ENCODE peak calls at places on chromosomes 5 and 9, in ten cellular contexts. P is CD8-positive, alpha-beta memory T cell; T is epithelial cell of esophagus; V is PC-3; C is aorta; L is cardiac fibroblast; Y is hepatocyte; B is BE2C; K is HAP-1; O is SJSA1. R is an unnamed sample.

GRCh38 chr5:150637245-150638052 is 3.0 kb upstream of the SYNPO start:
- DNase-seq in K (peak), P (no peak), B (no peak), O (peak), V (peak), L (peak), C (peak), T (peak), Y (peak), R (peak)

GRCh38 chr5:141876628-141877477 is 1.4 kb downstream of the PCDH1 start:
- DNase-seq in C (peak), Y (peak), K (no peak), B (no peak), T (peak), P (no peak), V (peak), O (no peak), L (peak), R (no peak)

GRCh38 chr9:80369641-80370040 is 797.9 kb downstream of the TLE4 start:
- DNase-seq in Y (no peak), V (peak), L (peak), K (no peak), T (peak), C (no peak), O (no peak), P (no peak), B (no peak), R (no peak)

GRCh38 chr5:141564216-141564692 is 54.5 kb downstream of the DIAPH1 start:
- DNase-seq in O (peak), C (no peak), T (peak), V (peak), B (peak), L (peak), P (peak), Y (peak), K (peak), R (peak)

GRCh38 chr5:377326-377981 is 55.9 kb downstream of the AHRR start:
- DNase-seq in B (no peak), L (no peak), Y (no peak), O (no peak), T (no peak), C (peak), K (no peak), V (no peak), P (no peak), R (no peak)

GRCh38 chr9:90815183-90815943 is 13.7 kb downstream of the SYK start:
- DNase-seq in K (no peak), V (no peak), Y (no peak), P (peak), B (no peak), C (no peak), T (no peak), L (no peak), O (no peak), R (no peak)

GRCh38 chr5:39447968-39448367 is 23.2 kb upstream of the DAB2 start:
- DNase-seq in C (no peak), L (peak), K (no peak), T (peak), Y (peak), B (no peak), V (peak), P (no peak), O (no peak), R (peak)

GRCh38 chr9:124810513-124811355 is 33.8 kb downstream of the OLFML2A start:
- DNase-seq in T (peak), O (peak), B (no peak), L (peak), V (peak), K (no peak), Y (peak), C (no peak), P (no peak), R (peak)

GRCh38 chr9:115333671-115334070 is 215.7 kb upstream of the TNC start:
- DNase-seq in C (no peak), T (peak), V (peak), K (no peak), Y (no peak), O (no peak), L (no peak), B (no peak), P (no peak), R (no peak)

GRCh38 chr5:41763096-41763495 is 107.1 kb downstream of the OXCT1 start:
- DNase-seq in V (peak), L (peak), C (no peak), Y (no peak), B (no peak), K (no peak), P (no peak), T (no peak), O (peak), R (peak)

GRCh38 chr5:56918054-56918453 is 8.7 kb downstream of the SETD9 start:
- DNase-seq in B (no peak), V (no peak), O (no peak), Y (peak), C (no peak), L (no peak), T (no peak), K (no peak), P (no peak), R (no peak)

GRCh38 chr5:1745190-1745805 is 54.3 kb downstream of the MRPL36 start:
- DNase-seq in B (peak), O (no peak), P (no peak), K (no peak), T (no peak), Y (no peak), V (no peak), C (peak), L (no peak), R (no peak)

GRCh38 chr9:122096620-122097415 is 3.7 kb upstream of the TTLL11 start:
- DNase-seq in T (no peak), V (no peak), Y (no peak), P (no peak), B (no peak), O (no peak), L (no peak), C (no peak), K (no peak), R (no peak)

GRCh38 chr9:122100756-122101155 is 7.6 kb upstream of the TTLL11 start:
- DNase-seq in K (no peak), Y (no peak), T (no peak), B (no peak), O (no peak), L (no peak), P (no peak), C (peak), V (no peak), R (no peak)

GRCh38 chr9:122102156-122102555 is 9.0 kb upstream of the TTLL11 start:
- DNase-seq in O (no peak), Y (no peak), B (no peak), L (no peak), V (no peak), P (no peak), C (peak), T (no peak), K (no peak), R (no peak)

GRCh38 chr9:122097679-122098315 is 4.7 kb upstream of the TTLL11 start:
- DNase-seq in B (no peak), O (no peak), P (no peak), C (no peak), L (no peak), V (no peak), Y (no peak), T (no peak), K (no peak), R (no peak)

DNA sequence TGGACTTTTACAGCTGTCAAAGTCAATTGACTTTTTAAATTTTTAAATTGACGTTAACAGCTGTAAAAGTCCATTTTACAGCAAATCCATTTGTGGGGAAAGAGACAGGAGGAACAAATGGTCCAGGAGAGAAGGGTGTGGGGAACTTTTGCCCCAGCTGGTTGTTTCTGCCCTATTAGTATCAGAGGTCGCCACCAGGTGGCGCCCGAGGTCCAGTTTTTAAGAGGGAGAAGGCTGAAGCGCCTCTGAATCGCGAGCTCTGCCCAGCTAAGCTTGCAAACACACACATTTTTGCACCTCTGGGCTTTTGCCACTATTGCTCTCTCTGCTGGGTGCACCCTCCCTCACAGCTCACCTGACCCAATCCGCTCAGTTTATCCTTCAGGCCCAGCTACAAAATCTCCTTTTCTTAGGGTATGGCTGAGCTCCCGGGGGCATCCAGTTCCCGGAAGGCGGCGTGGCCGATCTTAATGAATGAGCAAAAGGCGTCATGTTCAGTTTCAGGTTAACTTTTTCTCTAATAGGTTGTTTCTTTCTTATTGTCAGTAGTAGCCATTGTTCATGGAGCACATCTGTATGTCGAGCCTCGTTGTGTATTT is 6.3 kb upstream of the TTLL11 start:
- DNase-seq in Y (peak), O (peak), C (peak), K (peak), P (peak), T (peak), V (peak), B (peak), L (peak), R (peak)
- H3K4me3 ChIP-seq in Y (no peak), O (no peak), C (no peak), K (no peak), P (no peak), T (no peak), V (peak), B (peak), L (no peak), R (no peak)

DNA sequence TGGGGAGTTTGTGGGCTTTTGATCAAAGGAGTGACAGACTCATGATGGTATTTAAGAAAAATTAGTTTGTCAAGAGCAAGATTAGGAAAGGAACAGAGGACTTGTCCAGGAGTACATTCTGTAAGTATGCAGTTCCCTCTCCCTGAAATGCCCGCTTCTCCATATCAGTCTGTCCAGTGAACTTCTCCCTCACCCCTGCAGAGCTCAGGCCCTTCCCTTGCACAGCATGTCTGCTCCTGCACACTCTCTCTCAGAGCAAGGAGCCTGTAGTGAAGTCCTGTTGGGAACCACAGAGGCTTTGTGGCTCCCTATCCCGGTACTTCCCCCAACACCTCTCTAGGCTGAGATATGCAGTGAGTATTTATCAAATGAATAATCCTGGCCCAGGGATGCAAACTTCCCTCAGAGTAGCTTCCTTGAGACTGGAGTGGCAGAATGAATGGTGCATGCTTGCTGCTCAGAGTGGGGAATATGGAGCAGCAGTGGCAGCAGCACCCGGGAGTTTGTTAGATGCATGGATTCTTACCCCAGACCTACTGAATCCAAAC is 48.8 kb downstream of the POC5 start:
- DNase-seq in B (no peak), P (no peak), C (no peak), L (no peak), T (no peak), V (no peak), K (no peak), Y (no peak), O (no peak), R (no peak)
- H3K4me3 ChIP-seq in B (peak), P (no peak), C (no peak), L (no peak), T (no peak), V (no peak), K (no peak), Y (no peak), O (no peak), R (no peak)

GRCh38 chr5:144206136-144206535 is 35.5 kb downstream of the KCTD16 start:
- DNase-seq in B (no peak), P (no peak), K (no peak), C (no peak), Y (no peak), V (no peak), O (no peak), L (peak), T (no peak), R (no peak)

GRCh38 chr5:144203750-144204596 is 33.3 kb downstream of the KCTD16 start:
- DNase-seq in C (no peak), T (peak), O (peak), K (peak), B (peak), V (peak), L (peak), Y (peak), P (peak), R (peak)

GRCh38 chr5:144207875-144208444 is 37.3 kb downstream of the KCTD16 start:
- DNase-seq in B (no peak), P (no peak), T (no peak), K (no peak), C (no peak), V (no peak), Y (no peak), L (no peak), O (no peak), R (no peak)

GRCh38 chr5:144205141-144205551 is 34.5 kb downstream of the KCTD16 start:
- DNase-seq in V (peak), K (no peak), T (peak), P (no peak), O (peak), C (peak), Y (peak), B (peak), L (peak), R (peak)

DNA sequence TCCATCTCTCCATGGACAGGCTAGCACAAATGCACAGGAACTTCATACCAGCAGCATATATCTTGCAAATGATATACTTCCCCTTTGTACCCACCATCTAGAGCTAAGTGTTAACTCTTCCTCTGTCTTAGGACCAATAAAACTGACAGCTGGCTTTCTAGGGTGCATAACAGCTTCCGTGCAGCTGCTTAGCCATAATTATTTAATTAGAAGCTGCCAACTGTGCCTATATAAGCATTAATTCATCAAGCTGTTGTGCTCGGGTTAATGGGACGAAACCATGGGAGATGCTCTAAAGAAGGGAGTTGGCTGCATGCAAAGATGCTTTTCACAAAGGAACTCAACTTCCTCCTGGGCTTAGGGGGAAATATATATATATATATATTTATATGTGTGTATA is 38.7 kb downstream of the KCTD16 start:
- DNase-seq in Y (no peak), P (no peak), K (no peak), O (no peak), B (no peak), V (no peak), C (no peak), L (no peak), T (no peak), R (no peak)
- H3K4me3 ChIP-seq in Y (no peak), P (no peak), K (no peak), O (no peak), B (no peak), V (no peak), C (no peak), L (no peak), T (no peak), R (no peak)

GRCh38 chr5:121500262-121500792 is 351.4 kb upstream of the FTMT start:
- DNase-seq in P (no peak), B (no peak), L (no peak), V (no peak), O (no peak), K (peak), Y (no peak), T (no peak), C (no peak), R (no peak)
- H3K4me3 ChIP-seq in P (no peak), B (no peak), L (no peak), V (no peak), O (no peak), K (no peak), Y (no peak), T (no peak), C (no peak), R (no peak)

DNA sequence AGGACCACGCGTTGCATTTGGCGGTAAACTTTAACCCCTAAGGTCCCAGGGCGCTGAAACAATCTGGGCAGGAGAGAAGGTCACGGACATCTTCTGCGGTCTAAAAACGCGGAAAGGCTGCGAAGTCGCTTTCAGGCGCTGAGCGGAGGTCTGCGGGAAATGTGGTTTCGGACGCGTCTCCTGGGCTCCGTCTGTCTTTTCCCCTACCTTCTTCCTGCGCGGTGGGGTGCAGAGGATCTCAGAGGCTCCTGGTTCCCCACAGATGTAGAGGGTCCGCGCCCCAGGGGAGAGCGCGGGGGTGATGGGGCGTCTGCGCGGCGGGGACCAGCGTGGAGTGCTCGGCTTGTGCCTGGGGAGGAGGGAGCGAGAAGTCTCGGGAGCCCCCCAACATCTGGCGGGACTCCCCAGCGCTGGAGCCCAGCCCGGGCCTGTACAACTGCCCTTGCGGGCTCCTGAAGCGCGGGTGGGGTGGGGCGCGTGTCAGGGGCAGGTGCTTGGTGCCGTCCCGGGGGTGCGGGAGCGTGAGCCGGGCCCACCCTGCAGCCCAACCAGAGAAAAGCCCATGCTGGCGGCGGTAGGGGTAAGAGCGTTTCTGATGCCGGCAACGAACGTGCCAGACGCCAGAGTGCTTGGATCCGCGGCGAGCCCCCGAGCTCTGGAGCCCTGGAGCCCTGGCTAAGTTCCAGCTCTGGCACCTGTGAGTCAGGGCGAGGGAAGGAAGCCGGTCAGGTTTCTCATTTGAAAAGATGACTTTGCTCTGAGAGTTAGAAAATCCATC is 58.2 kb downstream of the ZNF510 start:
- DNase-seq in Y (no peak), O (no peak), P (no peak), B (peak), L (no peak), C (no peak), T (peak), K (no peak), V (peak), R (no peak)
- H3K4me3 ChIP-seq in Y (no peak), O (no peak), P (no peak), B (peak), L (peak), C (no peak), T (no peak), K (no peak), V (peak), R (no peak)

GRCh38 chr9:24351952-24352351 is 193.7 kb downstream of the IZUMO3 start:
- DNase-seq in L (no peak), C (no peak), B (no peak), P (no peak), T (no peak), O (no peak), K (no peak), V (no peak), Y (no peak), R (no peak)
- H3K4me3 ChIP-seq in L (no peak), C (no peak), B (no peak), P (no peak), T (no peak), O (no peak), K (no peak), V (no peak), Y (no peak), R (no peak)

GRCh38 chr5:59897075-59897474 is 3.5 kb upstream of the PDE4D start:
- DNase-seq in B (no peak), T (no peak), O (no peak), V (no peak), K (no peak), Y (no peak), P (no peak), C (no peak), L (no peak), R (no peak)

GRCh38 chr5:59887274-59887673 is 6.3 kb downstream of the PDE4D start:
- DNase-seq in T (no peak), C (no peak), L (no peak), V (no peak), Y (no peak), O (no peak), P (no peak), B (no peak), K (no peak), R (no peak)

GRCh38 chr5:59893436-59894227 is at the start of gene PDE4D:
- DNase-seq in K (no peak), P (no peak), B (peak), T (peak), C (peak), V (peak), L (peak), Y (peak), O (peak), R (peak)

GRCh38 chr5:59893061-59893435 is 478 bp downstream of the PDE4D start:
- DNase-seq in O (no peak), Y (no peak), L (no peak), P (no peak), T (no peak), K (no peak), C (no peak), V (no peak), B (no peak), R (no peak)
- H3K4me3 ChIP-seq in O (no peak), Y (no peak), L (no peak), P (no peak), T (no peak), K (no peak), C (peak), V (no peak), B (no peak), R (peak)

R was measured in astrocyte of the spinal cord.